ENCODE peak calls at places on chromosomes 3 and 15, in eight cellular contexts. W is left cardiac atrium; P is GM18507; B is activated CD4-positive, alpha-beta T cell treated with anti-CD3 and anti-CD28 coated beads, Interleukin-2, amount 50 U/mL, for 24 hours; I is substantia nigra; Q is AG08396; V is RKO; N is fibroblast of the aortic adventitia. O is an unnamed sample.

GRCh38 chr15:68383161-68384074 is 48.5 kb downstream of the ITGA11 start:
- DNase-seq in W (no peak), P (peak), B (no peak), I (no peak), Q (peak), V (peak), N (peak), O (peak)

GRCh38 chr15:52151353-52151752 is 38.8 kb upstream of the BCL2L10 start:
- DNase-seq in W (no peak), P (no peak), B (no peak), I (no peak), Q (no peak), V (no peak), N (no peak), O (no peak)

GRCh38 chr3:43161684-43162512 is 56.0 kb upstream of the POMGNT2 start:
- DNase-seq in W (no peak), P (no peak), B (no peak), I (no peak), Q (peak), V (peak), N (peak), O (no peak)

GRCh38 chr3:10198761-10199688 is 34.3 kb downstream of the IRAK2 start:
- DNase-seq in W (peak), P (peak), B (peak), I (no peak), Q (no peak), V (no peak), N (peak), O (no peak)

GRCh38 chr15:52620496-52620895 is 51.7 kb upstream of the ARPP19 start:
- DNase-seq in W (no peak), P (no peak), B (no peak), I (no peak), Q (no peak), V (no peak), N (no peak), O (no peak)

GRCh38 chr15:40137011-40137906 is 23.6 kb upstream of the BUB1B start:
- DNase-seq in W (no peak), P (no peak), B (no peak), I (no peak), Q (no peak), V (no peak), N (no peak), O (no peak)

GRCh38 chr3:181316481-181316880 is 326.9 kb upstream of the DNAJC19 start:
- DNase-seq in W (no peak), P (no peak), B (no peak), I (no peak), Q (no peak), V (peak), N (peak), O (no peak)

GRCh38 chr15:57527382-57528091 is 64.2 kb upstream of the MYZAP start:
- DNase-seq in W (peak), P (peak), B (no peak), I (no peak), Q (peak), V (peak), N (peak), O (peak)

GRCh38 chr15:39851505-39852082 is 68.5 kb downstream of the GPR176 start:
- DNase-seq in W (no peak), P (no peak), B (no peak), I (no peak), Q (no peak), V (no peak), N (peak), O (no peak)

GRCh38 chr3:55951371-55951770 is 464.3 kb upstream of the WNT5A start:
- DNase-seq in W (no peak), P (no peak), B (no peak), I (no peak), Q (no peak), V (no peak), N (no peak), O (no peak)

GRCh38 chr15:66912001-66912400 is 153.4 kb upstream of the SMAD3 start:
- DNase-seq in W (no peak), P (no peak), B (no peak), I (no peak), Q (no peak), V (no peak), N (no peak), O (no peak)

GRCh38 chr15:53384417-53384816 is 375.0 kb downstream of the WDR72 start:
- DNase-seq in W (no peak), P (no peak), B (no peak), I (no peak), Q (no peak), V (no peak), N (no peak), O (no peak)

GRCh38 chr15:34721802-34722795 is 32.7 kb downstream of the GJD2 start:
- DNase-seq in W (peak), P (no peak), B (no peak), I (peak), Q (peak), V (no peak), N (peak), O (peak)